ENCODE peak calls at places on chromosomes 1 and 21, in five cellular contexts. J is iPS-NIHi11; L is lower lobe of right lung; X is mammary epithelial cell; U is stimulated activated CD8-positive, alpha-beta memory T cell treated with anti-CD3 and anti-CD28 coated beads, Interleukin-7, amount 100 ng/mL, for 24 hours. H is an unnamed sample.

GRCh38 chr1:203776636-203777035 is 11.7 kb downstream of the LAX1 start:
- DNase-seq in U (no peak), L (no peak), X (no peak), J (no peak), H (peak)

GRCh38 chr21:41507521-41508414 is at the start of gene TMPRSS2:
- DNase-seq in X (peak), U (no peak), J (peak), L (peak), H (peak)

GRCh38 chr1:155049651-155050559 is 1.2 kb upstream of the ADAM15 start:
- DNase-seq in J (no peak), L (no peak), U (no peak), X (peak), H (no peak)

GRCh38 chr1:36397083-36397377 is 678 bp downstream of the LSM10 start:
- DNase-seq in L (no peak), J (no peak), U (no peak), X (no peak), H (no peak)

GRCh38 chr1:226948480-226948879 is 8.4 kb downstream of the COQ8A start:
- DNase-seq in J (no peak), U (no peak), X (no peak), L (no peak), H (no peak)

GRCh38 chr21:33572350-33572749 is 16.1 kb downstream of the DONSON start:
- DNase-seq in X (no peak), L (no peak), J (no peak), U (no peak), H (no peak)

GRCh38 chr1:204376919-204377799 is 17.4 kb upstream of the PLEKHA6 start:
- DNase-seq in J (no peak), X (no peak), L (no peak), U (no peak), H (peak)

GRCh38 chr1:164607351-164607750 is 48.4 kb downstream of the PBX1 start:
- DNase-seq in J (no peak), L (no peak), U (no peak), X (no peak), H (no peak)

GRCh38 chr1:247241687-247242086 is 14.2 kb upstream of the VN1R5 start:
- DNase-seq in L (no peak), J (no peak), X (peak), U (no peak), H (no peak)

GRCh38 chr21:45224189-45224938 is 63.3 kb downstream of the POFUT2 start:
- DNase-seq in X (no peak), L (no peak), U (no peak), J (no peak), H (no peak)

GRCh38 chr1:37633950-37634553 is 640 bp downstream of the RSPO1 start:
- DNase-seq in X (no peak), L (no peak), J (peak), U (no peak), H (no peak)

GRCh38 chr21:45059121-45059520 is 15.3 kb upstream of the ADARB1 start:
- DNase-seq in J (no peak), L (no peak), U (no peak), X (no peak), H (no peak)

GRCh38 chr1:53628286-53628955 is 110.5 kb downstream of the GLIS1 start:
- DNase-seq in U (no peak), J (no peak), L (no peak), X (no peak), H (no peak)

GRCh38 chr1:152623203-152623844 is 421 bp upstream of the LCE3A start:
- DNase-seq in J (peak), U (no peak), L (no peak), X (no peak), H (peak)

GRCh38 chr1:196808529-196809235 is 10.8 kb upstream of the CFHR1 start:
- DNase-seq in L (no peak), J (no peak), X (no peak), U (no peak), H (no peak)

GRCh38 chr1:179144621-179145020 is 62.8 kb downstream of the TOR3A start:
- DNase-seq in J (no peak), X (peak), U (no peak), L (no peak), H (no peak)

GRCh38 chr1:179754031-179754624 is 11.0 kb downstream of the FAM163A start:
- DNase-seq in X (peak), L (no peak), J (no peak), U (no peak), H (peak)

GRCh38 chr1:15141933-15142647 is 11.5 kb upstream of the TMEM51 start:
- DNase-seq in U (no peak), L (no peak), X (peak), J (no peak), H (no peak)